ENCODE peak calls at places on chromosome 18, in five cellular contexts. B is MM.1S, T is heart left ventricle, F is adipocyte, R is left ventricle myocardium inferior. Q is an unnamed sample.

GRCh38 chr18:54850598-54850997 is 22.3 kb downstream of the RAB27B start:
- DNase-seq in T (no peak), R (no peak), B (no peak), F (no peak), Q (no peak)

GRCh38 chr18:55324166-55324565 is 263.8 kb downstream of the TCF4 start:
- DNase-seq in F (no peak), R (no peak), T (no peak), B (no peak), Q (no peak)

GRCh38 chr18:28716321-28716720 is 539.4 kb upstream of the CDH2 start:
- DNase-seq in T (no peak), R (no peak), B (no peak), F (peak; percentile 23), Q (no peak)

GRCh38 chr18:8882632-8883408 is 177.5 kb downstream of the MTCL1 start:
- DNase-seq in B (peak; percentile 19), F (no peak), R (no peak), T (no peak), Q (no peak)

GRCh38 chr18:62723666-62724281 is 8.4 kb downstream of the PHLPP1 start:
- DNase-seq in T (no peak), B (no peak), R (no peak), F (no peak), Q (no peak)

GRCh38 chr18:59767732-59768131 is 70.5 kb upstream of the CCBE1 start:
- DNase-seq in R (no peak), T (no peak), F (peak; percentile 60), B (no peak), Q (no peak)

GRCh38 chr18:66077066-66077465 is 326.3 kb downstream of the CDH7 start:
- DNase-seq in F (no peak), R (no peak), B (no peak), T (no peak), Q (no peak)

GRCh38 chr18:57143265-57143664 is 3.6 kb upstream of the BOD1L2 start:
- DNase-seq in R (no peak), T (no peak), F (no peak), B (no peak), Q (no peak)

GRCh38 chr18:14943486-14943885 is 195.5 kb downstream of the ANKRD30B start:
- DNase-seq in R (no peak), F (no peak), T (no peak), B (no peak), Q (no peak)

GRCh38 chr18:75504469-75504868 is 77.0 kb upstream of the SMIM21 start:
- DNase-seq in B (no peak), R (no peak), F (no peak), T (no peak), Q (no peak)

GRCh38 chr18:2572144-2572682 is 856 bp downstream of the NDC80 start:
- DNase-seq in R (no peak), B (peak; percentile 36), T (no peak), F (peak; percentile 5), Q (no peak)

GRCh38 chr18:63157293-63158011 is 162.1 kb downstream of the BCL2 start:
- DNase-seq in T (no peak), B (peak; percentile 92), R (no peak), F (no peak), Q (no peak)

GRCh38 chr18:58051765-58052460 is 7.9 kb downstream of the NEDD4L start:
- DNase-seq in F (peak; percentile 64), T (no peak), R (no peak), B (peak; percentile 55), Q (no peak)

GRCh38 chr18:43061816-43062215 is 53.7 kb downstream of the RIT2 start:
- DNase-seq in F (no peak), T (no peak), R (no peak), B (no peak), Q (no peak)

GRCh38 chr18:22640281-22640842 is 222.6 kb upstream of the CTAGE1 start:
- DNase-seq in T (no peak), R (no peak), B (no peak), F (no peak), Q (no peak)

GRCh38 chr18:47149457-47150028 is 757 bp downstream of the HDHD2 start:
- DNase-seq in T (no peak), R (no peak), F (no peak), B (no peak), Q (no peak)

GRCh38 chr18:2787225-2787624 is 59.6 kb upstream of the EMILIN2 start:
- DNase-seq in T (no peak), F (no peak), R (no peak), B (no peak), Q (no peak)

GRCh38 chr18:55003695-55004094 is 44.4 kb upstream of the CCDC68 start:
- DNase-seq in B (no peak), R (no peak), T (no peak), F (peak; percentile 46), Q (no peak)

GRCh38 chr18:71799016-71799673 is 745.0 kb downstream of the CBLN2 start:
- DNase-seq in R (no peak), T (no peak), F (peak; percentile 1), B (no peak), Q (no peak)

GRCh38 chr18:56431551-56431950 is 206.8 kb downstream of the TXNL1 start:
- DNase-seq in R (no peak), B (no peak), F (no peak), T (no peak), Q (no peak)

GRCh38 chr18:36382151-36382550 is 84.6 kb downstream of the FHOD3 start:
- DNase-seq in R (no peak), F (no peak), T (no peak), B (no peak), Q (no peak)

GRCh38 chr18:21191596-21192307 is 50.3 kb upstream of the GREB1L start:
- DNase-seq in R (peak; percentile 36), T (peak; percentile 67), F (peak; percentile 86), B (no peak), Q (no peak)

GRCh38 chr18:50610349-50610748 is 50.5 kb downstream of the MAPK4 start:
- DNase-seq in T (no peak), R (no peak), F (no peak), B (no peak), Q (no peak)

GRCh38 chr18:63409301-63409700 is 13.0 kb downstream of the VPS4B start:
- DNase-seq in T (no peak), F (no peak), R (no peak), B (no peak), Q (no peak)

GRCh38 chr18:12946549-12947354 is 1.1 kb upstream of the SEH1L start:
- DNase-seq in T (peak; percentile 78), F (peak; percentile 94), B (peak; percentile 21), R (peak; percentile 46), Q (no peak)

GRCh38 chr18:58909521-58909920 is 44.8 kb downstream of the ZNF532 start:
- DNase-seq in B (no peak), F (no peak), R (no peak), T (no peak), Q (no peak)

GRCh38 chr18:13603304-13604019 is 122.9 kb downstream of the FAM210A start:
- DNase-seq in T (no peak), F (no peak), B (no peak), R (no peak), Q (no peak)

GRCh38 chr18:50042611-50043010 is 152.3 kb downstream of the MYO5B start:
- DNase-seq in T (no peak), F (no peak), B (peak; percentile 62), R (no peak), Q (no peak)

GRCh38 chr18:63237911-63238710 is 81.5 kb downstream of the BCL2 start:
- DNase-seq in T (no peak), F (peak; percentile 92), R (no peak), B (no peak), Q (no peak)

GRCh38 chr18:76479351-76480238 is 15.4 kb downstream of the ZNF516 start:
- DNase-seq in R (no peak), B (no peak), T (no peak), F (no peak), Q (no peak)

GRCh38 chr18:4541588-4541987 is 86.5 kb upstream of the DLGAP1 start:
- DNase-seq in F (no peak), B (no peak), T (no peak), R (no peak), Q (no peak)
- H3K9me3 ChIP-seq in F (peaks cover 22% of the 10 kb centered on the region), B (no peaks in the 10 kb centered on the region), T (no peaks in the 10 kb centered on the region), R (peaks cover 44% of the 10 kb centered on the region), Q (no peaks in the 10 kb centered on the region)

DNA sequence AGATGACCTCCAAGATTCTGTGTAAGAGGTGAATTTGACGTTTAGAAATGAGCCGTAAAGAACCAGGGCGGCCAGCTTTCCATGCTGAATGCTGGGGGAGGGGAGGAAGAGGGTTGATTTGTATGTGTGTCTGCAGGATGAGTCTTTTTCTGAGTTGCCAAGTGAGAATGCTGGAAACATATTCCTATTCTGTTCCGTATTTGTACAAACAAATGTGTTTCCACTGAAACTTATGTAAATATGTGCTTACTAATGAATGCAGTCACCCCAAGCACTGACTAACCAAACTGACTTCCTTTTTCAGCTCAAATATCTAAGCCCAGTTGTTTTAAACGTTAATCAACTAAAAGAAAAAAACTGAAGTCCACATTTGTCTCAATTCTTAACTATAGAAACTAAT is 74.9 kb upstream of the APCDD1 start:
- DNase-seq in F (peak; percentile 43), T (no peak), R (no peak), B (no peak), Q (no peak)
- H3K9me3 ChIP-seq in F (no peaks in the 10 kb centered on the region), T (no peaks in the 10 kb centered on the region), R (no peaks in the 10 kb centered on the region), B (no peaks in the 10 kb centered on the region), Q (no peaks in the 10 kb centered on the region)

DNA sequence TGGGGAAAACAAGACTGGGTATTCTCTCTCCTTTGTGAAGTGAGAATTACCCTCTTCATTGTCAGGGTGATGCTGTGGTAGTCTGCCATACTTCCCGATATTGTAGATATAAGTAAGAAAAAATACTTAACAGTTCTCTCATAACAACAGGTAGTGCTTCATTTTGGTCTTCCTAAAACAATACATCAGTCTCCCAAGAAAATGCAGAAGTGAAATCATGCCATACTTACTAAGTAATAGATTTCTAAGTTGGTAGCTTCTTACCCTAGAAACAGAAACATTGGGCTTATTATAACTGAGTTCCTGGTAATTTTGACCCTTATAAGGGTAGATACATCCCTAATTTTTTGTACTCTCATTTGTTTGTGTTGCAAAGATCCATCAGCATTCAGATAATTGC is 460.7 kb upstream of the DCC start:
- DNase-seq in B (no peak), F (no peak), R (no peak), T (no peak), Q (no peak)
- H3K9me3 ChIP-seq in B (no peaks in the 10 kb centered on the region), F (no peaks in the 10 kb centered on the region), R (no peaks in the 10 kb centered on the region), T (no peaks in the 10 kb centered on the region), Q (no peaks in the 10 kb centered on the region)

GRCh38 chr18:48810805-48811204 is 140.0 kb downstream of the SMAD7 start:
- DNase-seq in R (no peak), T (no peak), F (peak; percentile 42), B (no peak), Q (no peak)

GRCh38 chr18:48808476-48808875 is 142.3 kb downstream of the SMAD7 start:
- DNase-seq in R (no peak), T (no peak), B (no peak), F (no peak), Q (no peak)

GRCh38 chr18:48813833-48814489 is 136.8 kb downstream of the SMAD7 start:
- DNase-seq in R (peak; percentile 24), F (peak; percentile 22), T (no peak), B (no peak), Q (peak; percentile 48)

GRCh38 chr18:48809365-48809764 is 141.4 kb downstream of the SMAD7 start:
- DNase-seq in F (no peak), T (no peak), R (no peak), B (no peak), Q (no peak)

DNA sequence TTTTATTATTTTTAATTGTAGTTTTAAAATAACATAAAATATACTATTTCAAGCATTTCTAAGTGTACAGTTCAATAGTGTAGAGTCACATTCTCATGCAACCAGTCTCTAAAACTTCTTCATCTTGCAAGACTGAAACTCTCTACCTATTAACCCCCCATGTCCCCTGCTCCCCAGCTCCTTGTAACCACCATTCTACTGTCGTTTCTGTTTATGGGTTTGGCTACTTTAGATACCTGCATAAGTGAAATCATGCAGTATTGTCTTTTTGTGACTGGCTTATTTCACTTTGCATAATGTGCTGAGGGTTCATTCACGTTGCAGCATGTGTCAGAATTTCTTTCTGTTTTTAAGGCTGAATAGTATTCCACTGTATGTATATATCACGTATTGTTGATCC is 139.4 kb downstream of the SMAD7 start:
- DNase-seq in F (no peak), R (no peak), B (peak; percentile 26), T (no peak), Q (no peak)
- H3K9me3 ChIP-seq in F (no peaks in the 10 kb centered on the region), R (no peaks in the 10 kb centered on the region), B (no peaks in the 10 kb centered on the region), T (no peaks in the 10 kb centered on the region), Q (no peaks in the 10 kb centered on the region)

Q was measured in T-helper 17 cell.